ENCODE peak calls at places on chromosomes 4 and X, in eight cellular contexts. T, L, R, Y, N, H, J and K are unnamed samples.

GRCh38 chr4:43047044-43047443 is 154.5 kb downstream of the GRXCR1 start:
- DNase-seq in T (no peak), L (no peak), R (no peak), Y (no peak), N (peak), H (no peak), J (no peak), K (no peak)

GRCh38 chrX:3143043-3143799 is 102.0 kb downstream of the ARSF start:
- DNase-seq in T (no peak), L (no peak), R (no peak), Y (peak), N (no peak), H (no peak), J (no peak), K (no peak)

GRCh38 chr4:17809667-17810066 is 890 bp downstream of the DCAF16 start:
- DNase-seq in T (no peak), L (no peak), R (no peak), Y (no peak), N (no peak), H (no peak), J (no peak), K (no peak)

GRCh38 chrX:72713130-72713529 is 976 bp downstream of the PHKA1 start:
- DNase-seq in T (no peak), L (no peak), R (no peak), Y (no peak), N (no peak), H (no peak), J (no peak), K (no peak)

GRCh38 chr4:183200453-183200852 is 101.4 kb downstream of the WWC2 start:
- DNase-seq in T (peak), L (no peak), R (no peak), Y (no peak), N (no peak), H (no peak), J (no peak), K (no peak)

GRCh38 chrX:122026665-122027064 is 979.3 kb downstream of the GLUD2 start:
- DNase-seq in T (no peak), L (no peak), R (no peak), Y (no peak), N (no peak), H (no peak), J (peak), K (no peak)

GRCh38 chr4:101155368-101155767 is 192.0 kb downstream of the PPP3CA start:
- DNase-seq in T (no peak), L (no peak), R (no peak), Y (no peak), N (no peak), H (no peak), J (no peak), K (peak)

GRCh38 chrX:15815779-15816452 is 25.6 kb downstream of the ZRSR2 start:
- DNase-seq in T (peak), L (no peak), R (no peak), Y (peak), N (no peak), H (no peak), J (no peak), K (no peak)

GRCh38 chrX:136475236-136475635 is 12.5 kb upstream of the BRS3 start:
- DNase-seq in T (no peak), L (no peak), R (no peak), Y (no peak), N (no peak), H (no peak), J (no peak), K (no peak)

GRCh38 chr4:145619639-145619996 is 433 bp downstream of the MMAA start:
- DNase-seq in T (peak), L (peak), R (no peak), Y (peak), N (peak), H (no peak), J (peak), K (peak)

GRCh38 chrX:40663880-40664630 is 16.7 kb upstream of the CXorf38 start:
- DNase-seq in T (peak), L (no peak), R (no peak), Y (no peak), N (no peak), H (no peak), J (no peak), K (no peak)

GRCh38 chr4:163595590-163595989 is 101.1 kb downstream of the TMA16 start:
- DNase-seq in T (no peak), L (peak), R (no peak), Y (no peak), N (no peak), H (no peak), J (no peak), K (no peak)

GRCh38 chr4:150131581-150132228 is 53.5 kb downstream of the DCLK2 start:
- DNase-seq in T (no peak), L (no peak), R (no peak), Y (no peak), N (no peak), H (no peak), J (no peak), K (no peak)

GRCh38 chrX:29851971-29852605 is 363.3 kb upstream of the MAGEB2 start:
- DNase-seq in T (no peak), L (no peak), R (no peak), Y (no peak), N (no peak), H (no peak), J (no peak), K (no peak)

GRCh38 chrX:44596277-44596676 is 53.6 kb upstream of the FUNDC1 start:
- DNase-seq in T (no peak), L (no peak), R (no peak), Y (no peak), N (peak), H (no peak), J (no peak), K (no peak)

GRCh38 chr4:102687373-102687981 is 73.3 kb downstream of the MANBA start:
- DNase-seq in T (no peak), L (no peak), R (no peak), Y (no peak), N (no peak), H (no peak), J (no peak), K (peak)

GRCh38 chr4:128630881-128631280 is 178.6 kb upstream of the JADE1 start:
- DNase-seq in T (no peak), L (no peak), R (no peak), Y (no peak), N (no peak), H (no peak), J (no peak), K (no peak)

GRCh38 chr4:137635108-137635507 is 102.8 kb upstream of the PCDH18 start:
- DNase-seq in T (no peak), L (no peak), R (no peak), Y (no peak), N (peak), H (no peak), J (no peak), K (no peak)

GRCh38 chr4:70008771-70009170 is 13.0 kb downstream of the STATH start:
- DNase-seq in T (no peak), L (no peak), R (no peak), Y (no peak), N (no peak), H (no peak), J (no peak), K (no peak)

GRCh38 chrX:12360991-12361598 is 222.8 kb downstream of the FRMPD4 start:
- DNase-seq in T (no peak), L (no peak), R (no peak), Y (no peak), N (no peak), H (no peak), J (no peak), K (no peak)

GRCh38 chr4:616911-617643 is 8.3 kb upstream of the PDE6B start:
- DNase-seq in T (no peak), L (no peak), R (no peak), Y (no peak), N (no peak), H (no peak), J (no peak), K (no peak)

GRCh38 chrX:1242901-1243402 is 25.7 kb upstream of the CSF2RA start:
- DNase-seq in T (no peak), L (no peak), R (no peak), Y (peak), N (no peak), H (no peak), J (no peak), K (no peak)